ENCODE peak calls at places on chromosomes 16 and 17, in eight cellular contexts. One of them, this sample, is unnamed.

GRCh38 chr16:19883296-19883951 is 1.2 kb downstream of the GPRC5B start:
- DNase-seq in fibroblast of mammary gland: no peak
- DNase-seq in CD4-positive, alpha-beta T cell: no peak
- DNase-seq in adipocyte: no peak
- DNase-seq in stimulated activated CD8-positive, alpha-beta memory T cell treated with anti-CD3 and anti-CD28 coated beads, Interleukin-12 subunit alpha, Interleukin-12 subunit beta, amount 100 ng/mL, for 4 hours: no peak
- DNase-seq in AG20443: no peak
- DNase-seq in NCI-H345: no peak
- DNase-seq in MCF 10A: no peak
- DNase-seq in this sample: peak

GRCh38 chr16:27476240-27476639 is 73.5 kb downstream of the GTF3C1 start:
- DNase-seq in AG20443: no peak
- DNase-seq in stimulated activated CD8-positive, alpha-beta memory T cell treated with anti-CD3 and anti-CD28 coated beads, Interleukin-12 subunit alpha, Interleukin-12 subunit beta, amount 100 ng/mL, for 4 hours: no peak
- DNase-seq in NCI-H345: no peak
- DNase-seq in fibroblast of mammary gland: no peak
- DNase-seq in CD4-positive, alpha-beta T cell: no peak
- DNase-seq in adipocyte: no peak
- DNase-seq in MCF 10A: no peak
- DNase-seq in this sample: no peak

GRCh38 chr16:10964891-10965326 is 20.5 kb downstream of the CLEC16A start:
- DNase-seq in stimulated activated CD8-positive, alpha-beta memory T cell treated with anti-CD3 and anti-CD28 coated beads, Interleukin-12 subunit alpha, Interleukin-12 subunit beta, amount 100 ng/mL, for 4 hours: no peak
- DNase-seq in adipocyte: no peak
- DNase-seq in MCF 10A: no peak
- DNase-seq in NCI-H345: no peak
- DNase-seq in fibroblast of mammary gland: no peak
- DNase-seq in AG20443: no peak
- DNase-seq in CD4-positive, alpha-beta T cell: peak
- DNase-seq in this sample: no peak

GRCh38 chr16:85798901-85799496 is 345 bp downstream of the EMC8 start:
- DNase-seq in AG20443: peak
- DNase-seq in NCI-H345: peak
- DNase-seq in fibroblast of mammary gland: peak
- DNase-seq in adipocyte: peak
- DNase-seq in stimulated activated CD8-positive, alpha-beta memory T cell treated with anti-CD3 and anti-CD28 coated beads, Interleukin-12 subunit alpha, Interleukin-12 subunit beta, amount 100 ng/mL, for 4 hours: no peak
- DNase-seq in MCF 10A: no peak
- DNase-seq in CD4-positive, alpha-beta T cell: no peak
- DNase-seq in this sample: no peak

GRCh38 chr17:79623786-79624657 is 13.2 kb upstream of the RBFOX3 start:
- DNase-seq in NCI-H345: no peak
- DNase-seq in CD4-positive, alpha-beta T cell: no peak
- DNase-seq in fibroblast of mammary gland: no peak
- DNase-seq in AG20443: no peak
- DNase-seq in MCF 10A: no peak
- DNase-seq in stimulated activated CD8-positive, alpha-beta memory T cell treated with anti-CD3 and anti-CD28 coated beads, Interleukin-12 subunit alpha, Interleukin-12 subunit beta, amount 100 ng/mL, for 4 hours: no peak
- DNase-seq in adipocyte: no peak
- DNase-seq in this sample: no peak

GRCh38 chr17:64024781-64025731 is 4.6 kb upstream of the ICAM2 start:
- DNase-seq in fibroblast of mammary gland: peak
- DNase-seq in stimulated activated CD8-positive, alpha-beta memory T cell treated with anti-CD3 and anti-CD28 coated beads, Interleukin-12 subunit alpha, Interleukin-12 subunit beta, amount 100 ng/mL, for 4 hours: peak
- DNase-seq in MCF 10A: no peak
- DNase-seq in adipocyte: no peak
- DNase-seq in AG20443: no peak
- DNase-seq in NCI-H345: no peak
- DNase-seq in CD4-positive, alpha-beta T cell: peak
- DNase-seq in this sample: no peak

GRCh38 chr17:80263253-80264047 is 2.8 kb downstream of the RNF213 start:
- DNase-seq in AG20443: peak
- DNase-seq in stimulated activated CD8-positive, alpha-beta memory T cell treated with anti-CD3 and anti-CD28 coated beads, Interleukin-12 subunit alpha, Interleukin-12 subunit beta, amount 100 ng/mL, for 4 hours: peak
- DNase-seq in CD4-positive, alpha-beta T cell: peak
- DNase-seq in MCF 10A: no peak
- DNase-seq in NCI-H345: no peak
- DNase-seq in fibroblast of mammary gland: peak
- DNase-seq in adipocyte: peak
- DNase-seq in this sample: peak

GRCh38 chr17:13417551-13417950 is 184.2 kb downstream of the HS3ST3A1 start:
- DNase-seq in AG20443: no peak
- DNase-seq in adipocyte: no peak
- DNase-seq in fibroblast of mammary gland: no peak
- DNase-seq in NCI-H345: no peak
- DNase-seq in stimulated activated CD8-positive, alpha-beta memory T cell treated with anti-CD3 and anti-CD28 coated beads, Interleukin-12 subunit alpha, Interleukin-12 subunit beta, amount 100 ng/mL, for 4 hours: no peak
- DNase-seq in CD4-positive, alpha-beta T cell: no peak
- DNase-seq in MCF 10A: no peak
- DNase-seq in this sample: no peak

GRCh38 chr16:75097941-75098897 is 18.4 kb downstream of the LDHD start:
- DNase-seq in CD4-positive, alpha-beta T cell: peak
- DNase-seq in stimulated activated CD8-positive, alpha-beta memory T cell treated with anti-CD3 and anti-CD28 coated beads, Interleukin-12 subunit alpha, Interleukin-12 subunit beta, amount 100 ng/mL, for 4 hours: peak
- DNase-seq in NCI-H345: no peak
- DNase-seq in MCF 10A: no peak
- DNase-seq in AG20443: no peak
- DNase-seq in fibroblast of mammary gland: no peak
- DNase-seq in adipocyte: no peak
- DNase-seq in this sample: no peak

GRCh38 chr17:78343099-78343432 is 16.8 kb downstream of the SOCS3 start:
- DNase-seq in adipocyte: peak
- DNase-seq in stimulated activated CD8-positive, alpha-beta memory T cell treated with anti-CD3 and anti-CD28 coated beads, Interleukin-12 subunit alpha, Interleukin-12 subunit beta, amount 100 ng/mL, for 4 hours: no peak
- DNase-seq in CD4-positive, alpha-beta T cell: no peak
- DNase-seq in MCF 10A: peak
- DNase-seq in AG20443: peak
- DNase-seq in fibroblast of mammary gland: peak
- DNase-seq in NCI-H345: no peak
- DNase-seq in this sample: peak

GRCh38 chr16:6113749-6114148 is 1016.2 kb upstream of the EEF2KMT start:
- DNase-seq in fibroblast of mammary gland: no peak
- DNase-seq in AG20443: no peak
- DNase-seq in NCI-H345: no peak
- DNase-seq in adipocyte: no peak
- DNase-seq in MCF 10A: no peak
- DNase-seq in stimulated activated CD8-positive, alpha-beta memory T cell treated with anti-CD3 and anti-CD28 coated beads, Interleukin-12 subunit alpha, Interleukin-12 subunit beta, amount 100 ng/mL, for 4 hours: no peak
- DNase-seq in CD4-positive, alpha-beta T cell: no peak
- DNase-seq in this sample: no peak

GRCh38 chr17:34126965-34127364 is 128.1 kb upstream of the CCL2 start:
- DNase-seq in AG20443: no peak
- DNase-seq in stimulated activated CD8-positive, alpha-beta memory T cell treated with anti-CD3 and anti-CD28 coated beads, Interleukin-12 subunit alpha, Interleukin-12 subunit beta, amount 100 ng/mL, for 4 hours: no peak
- DNase-seq in NCI-H345: no peak
- DNase-seq in fibroblast of mammary gland: no peak
- DNase-seq in CD4-positive, alpha-beta T cell: no peak
- DNase-seq in MCF 10A: no peak
- DNase-seq in adipocyte: no peak
- DNase-seq in this sample: no peak

GRCh38 chr17:6028294-6028693 is 41.9 kb upstream of the WSCD1 start:
- DNase-seq in fibroblast of mammary gland: no peak
- DNase-seq in stimulated activated CD8-positive, alpha-beta memory T cell treated with anti-CD3 and anti-CD28 coated beads, Interleukin-12 subunit alpha, Interleukin-12 subunit beta, amount 100 ng/mL, for 4 hours: no peak
- DNase-seq in MCF 10A: no peak
- DNase-seq in adipocyte: no peak
- DNase-seq in NCI-H345: no peak
- DNase-seq in CD4-positive, alpha-beta T cell: no peak
- DNase-seq in AG20443: no peak
- DNase-seq in this sample: no peak

GRCh38 chr16:23026777-23027362 is 122.4 kb downstream of the USP31 start:
- DNase-seq in adipocyte: peak
- DNase-seq in MCF 10A: peak
- DNase-seq in fibroblast of mammary gland: peak
- DNase-seq in NCI-H345: no peak
- DNase-seq in AG20443: peak
- DNase-seq in CD4-positive, alpha-beta T cell: no peak
- DNase-seq in stimulated activated CD8-positive, alpha-beta memory T cell treated with anti-CD3 and anti-CD28 coated beads, Interleukin-12 subunit alpha, Interleukin-12 subunit beta, amount 100 ng/mL, for 4 hours: no peak
- DNase-seq in this sample: peak

GRCh38 chr17:14203392-14203791 is 33.3 kb downstream of the CDRT15 start:
- DNase-seq in stimulated activated CD8-positive, alpha-beta memory T cell treated with anti-CD3 and anti-CD28 coated beads, Interleukin-12 subunit alpha, Interleukin-12 subunit beta, amount 100 ng/mL, for 4 hours: no peak
- DNase-seq in MCF 10A: no peak
- DNase-seq in AG20443: no peak
- DNase-seq in CD4-positive, alpha-beta T cell: peak
- DNase-seq in adipocyte: peak
- DNase-seq in fibroblast of mammary gland: no peak
- DNase-seq in NCI-H345: no peak
- DNase-seq in this sample: peak

GRCh38 chr17:82175166-82175565 is 37.5 kb downstream of the CCDC57 start:
- DNase-seq in AG20443: no peak
- DNase-seq in fibroblast of mammary gland: no peak
- DNase-seq in stimulated activated CD8-positive, alpha-beta memory T cell treated with anti-CD3 and anti-CD28 coated beads, Interleukin-12 subunit alpha, Interleukin-12 subunit beta, amount 100 ng/mL, for 4 hours: no peak
- DNase-seq in MCF 10A: no peak
- DNase-seq in adipocyte: no peak
- DNase-seq in NCI-H345: no peak
- DNase-seq in CD4-positive, alpha-beta T cell: no peak
- DNase-seq in this sample: peak

GRCh38 chr17:34647511-34647910 is 68.1 kb downstream of the TMEM132E start:
- DNase-seq in AG20443: no peak
- DNase-seq in NCI-H345: no peak
- DNase-seq in fibroblast of mammary gland: no peak
- DNase-seq in CD4-positive, alpha-beta T cell: no peak
- DNase-seq in MCF 10A: no peak
- DNase-seq in adipocyte: no peak
- DNase-seq in stimulated activated CD8-positive, alpha-beta memory T cell treated with anti-CD3 and anti-CD28 coated beads, Interleukin-12 subunit alpha, Interleukin-12 subunit beta, amount 100 ng/mL, for 4 hours: no peak
- DNase-seq in this sample: peak

GRCh38 chr17:81518113-81518784 is 5.7 kb upstream of the ACTG1 start:
- DNase-seq in NCI-H345: no peak
- DNase-seq in stimulated activated CD8-positive, alpha-beta memory T cell treated with anti-CD3 and anti-CD28 coated beads, Interleukin-12 subunit alpha, Interleukin-12 subunit beta, amount 100 ng/mL, for 4 hours: no peak
- DNase-seq in AG20443: no peak
- DNase-seq in CD4-positive, alpha-beta T cell: no peak
- DNase-seq in MCF 10A: no peak
- DNase-seq in fibroblast of mammary gland: no peak
- DNase-seq in adipocyte: peak
- DNase-seq in this sample: peak

GRCh38 chr17:38706625-38707298 is 1.7 kb downstream of the MLLT6 start:
- DNase-seq in adipocyte: peak
- DNase-seq in AG20443: peak
- DNase-seq in stimulated activated CD8-positive, alpha-beta memory T cell treated with anti-CD3 and anti-CD28 coated beads, Interleukin-12 subunit alpha, Interleukin-12 subunit beta, amount 100 ng/mL, for 4 hours: peak
- DNase-seq in NCI-H345: no peak
- DNase-seq in CD4-positive, alpha-beta T cell: peak
- DNase-seq in MCF 10A: peak
- DNase-seq in fibroblast of mammary gland: peak
- DNase-seq in this sample: no peak

GRCh38 chr16:13793788-13794461 is 126.0 kb upstream of the ERCC4 start:
- DNase-seq in adipocyte: no peak
- DNase-seq in fibroblast of mammary gland: no peak
- DNase-seq in stimulated activated CD8-positive, alpha-beta memory T cell treated with anti-CD3 and anti-CD28 coated beads, Interleukin-12 subunit alpha, Interleukin-12 subunit beta, amount 100 ng/mL, for 4 hours: no peak
- DNase-seq in AG20443: no peak
- DNase-seq in CD4-positive, alpha-beta T cell: no peak
- DNase-seq in NCI-H345: no peak
- DNase-seq in MCF 10A: no peak
- DNase-seq in this sample: no peak

GRCh38 chr16:56048425-56049100 is 142.7 kb upstream of the GNAO1 start:
- DNase-seq in CD4-positive, alpha-beta T cell: no peak
- DNase-seq in AG20443: no peak
- DNase-seq in stimulated activated CD8-positive, alpha-beta memory T cell treated with anti-CD3 and anti-CD28 coated beads, Interleukin-12 subunit alpha, Interleukin-12 subunit beta, amount 100 ng/mL, for 4 hours: no peak
- DNase-seq in NCI-H345: no peak
- DNase-seq in adipocyte: no peak
- DNase-seq in MCF 10A: no peak
- DNase-seq in fibroblast of mammary gland: no peak
- DNase-seq in this sample: no peak

GRCh38 chr17:62111562-62112180 is 46.6 kb upstream of the MED13 start:
- DNase-seq in adipocyte: no peak
- DNase-seq in NCI-H345: no peak
- DNase-seq in CD4-positive, alpha-beta T cell: no peak
- DNase-seq in AG20443: no peak
- DNase-seq in MCF 10A: no peak
- DNase-seq in stimulated activated CD8-positive, alpha-beta memory T cell treated with anti-CD3 and anti-CD28 coated beads, Interleukin-12 subunit alpha, Interleukin-12 subunit beta, amount 100 ng/mL, for 4 hours: no peak
- DNase-seq in fibroblast of mammary gland: no peak
- DNase-seq in this sample: no peak

GRCh38 chr16:14455577-14455976 is 174.5 kb downstream of the PARN start:
- DNase-seq in MCF 10A: no peak
- DNase-seq in AG20443: no peak
- DNase-seq in NCI-H345: no peak
- DNase-seq in CD4-positive, alpha-beta T cell: no peak
- DNase-seq in fibroblast of mammary gland: peak
- DNase-seq in stimulated activated CD8-positive, alpha-beta memory T cell treated with anti-CD3 and anti-CD28 coated beads, Interleukin-12 subunit alpha, Interleukin-12 subunit beta, amount 100 ng/mL, for 4 hours: no peak
- DNase-seq in adipocyte: no peak
- DNase-seq in this sample: peak

This sample was measured in mesendoderm.